ENCODE peak calls at places on chromosomes 1 and 21, in nine cellular contexts. B is stomach, E is heart left ventricle, U is upper lobe of left lung, L is esophagus squamous epithelium, K is uterus, F is ovary, H is adrenal gland, T is K562. N is an unnamed sample.

GRCh38 chr21:44737706-44738354 is 26.5 kb upstream of the TSPEAR start:
- DNase-seq in T (no peak), B (no peak), K (no peak), U (no peak), F (no peak), L (no peak), E (no peak), H (no peak), N (no peak)

GRCh38 chr1:198290089-198290683 is 133.4 kb downstream of the NEK7 start:
- DNase-seq in F (no peak), H (no peak), L (no peak), U (no peak), E (no peak), K (no peak), B (no peak), T (no peak), N (no peak)

GRCh38 chr1:54413295-54413694 is 7.1 kb upstream of the SSBP3 start:
- DNase-seq in T (no peak), K (peak), B (peak), U (no peak), E (peak), H (peak), F (peak), L (no peak), N (no peak)

GRCh38 chr1:197268012-197268411 is at the start of gene CRB1:
- DNase-seq in H (no peak), T (no peak), L (no peak), E (no peak), F (no peak), K (no peak), U (no peak), B (no peak), N (no peak)

GRCh38 chr1:51512611-51513010 is 6.5 kb downstream of the EPS15 start:
- DNase-seq in E (no peak), H (no peak), T (no peak), K (no peak), U (no peak), F (no peak), B (no peak), L (no peak), N (no peak)

GRCh38 chr1:53046930-53047329 is 15.1 kb upstream of the PODN start:
- DNase-seq in U (no peak), H (peak), E (no peak), T (peak), K (no peak), F (peak), L (no peak), B (no peak), N (no peak)

GRCh38 chr1:202252271-202252670 is 58.7 kb downstream of the LGR6 start:
- DNase-seq in L (no peak), E (no peak), H (no peak), U (no peak), K (no peak), F (no peak), T (no peak), B (no peak), N (peak)

GRCh38 chr1:213793482-213794067 is 194.2 kb upstream of the PROX1 start:
- DNase-seq in T (no peak), E (no peak), B (no peak), U (no peak), H (no peak), K (no peak), L (no peak), F (no peak), N (no peak)

GRCh38 chr1:224779491-224780020 is 149.9 kb upstream of the DNAH14 start:
- DNase-seq in E (no peak), F (no peak), B (no peak), L (no peak), T (no peak), K (no peak), H (no peak), U (no peak), N (no peak)

GRCh38 chr21:45469273-45470086 is 64.5 kb downstream of the COL18A1 start:
- DNase-seq in L (no peak), T (no peak), K (no peak), F (no peak), B (no peak), U (peak), E (no peak), H (no peak), N (peak)

GRCh38 chr1:165844114-165844798 is 16.8 kb downstream of the UCK2 start:
- DNase-seq in U (no peak), E (no peak), F (no peak), K (no peak), L (no peak), H (no peak), T (no peak), B (no peak), N (no peak)

GRCh38 chr1:48676376-48676775 is 100.3 kb downstream of the BEND5 start:
- DNase-seq in U (no peak), L (no peak), F (no peak), E (no peak), K (no peak), H (no peak), T (no peak), B (no peak), N (no peak)

GRCh38 chr1:177786346-177786745 is 183.5 kb downstream of the SEC16B start:
- DNase-seq in H (no peak), T (no peak), U (no peak), E (no peak), L (no peak), B (no peak), K (no peak), F (no peak), N (no peak)

GRCh38 chr1:231934797-231935196 is 308.2 kb downstream of the DISC1 start:
- DNase-seq in F (no peak), U (no peak), B (no peak), T (peak), K (no peak), H (no peak), E (no peak), L (no peak), N (no peak)

GRCh38 chr1:63662846-63663245 is 69.6 kb downstream of the PGM1 start:
- DNase-seq in L (no peak), B (no peak), H (no peak), U (peak), K (no peak), E (no peak), F (no peak), T (no peak), N (no peak)

GRCh38 chr1:205661429-205662134 is 18.7 kb downstream of the SLC45A3 start:
- DNase-seq in B (no peak), U (peak), K (no peak), T (no peak), E (no peak), F (no peak), L (no peak), H (no peak), N (no peak)

GRCh38 chr1:36796101-36796590 is 238.2 kb downstream of the GRIK3 start:
- DNase-seq in F (no peak), U (no peak), T (no peak), B (no peak), L (no peak), E (no peak), H (no peak), K (no peak), N (peak)

GRCh38 chr1:52127181-52128175 is 14.4 kb upstream of the ZFYVE9 start:
- DNase-seq in L (no peak), B (no peak), F (peak), H (peak), T (peak), E (peak), K (peak), U (no peak), N (no peak)

GRCh38 chr1:244163861-244164562 is 112.9 kb downstream of the ZBTB18 start:
- DNase-seq in E (peak), U (no peak), L (no peak), H (peak), B (no peak), F (no peak), K (peak), T (no peak), N (no peak)

GRCh38 chr1:221294244-221294643 is 415.0 kb downstream of the HLX start:
- DNase-seq in B (no peak), U (no peak), T (no peak), E (no peak), H (no peak), K (no peak), F (no peak), L (no peak), N (no peak)

GRCh38 chr1:244409648-244410164 is 42.0 kb downstream of the ADSS2 start:
- DNase-seq in B (no peak), T (no peak), U (no peak), L (no peak), H (no peak), E (no peak), K (no peak), F (no peak), N (no peak)

DNA sequence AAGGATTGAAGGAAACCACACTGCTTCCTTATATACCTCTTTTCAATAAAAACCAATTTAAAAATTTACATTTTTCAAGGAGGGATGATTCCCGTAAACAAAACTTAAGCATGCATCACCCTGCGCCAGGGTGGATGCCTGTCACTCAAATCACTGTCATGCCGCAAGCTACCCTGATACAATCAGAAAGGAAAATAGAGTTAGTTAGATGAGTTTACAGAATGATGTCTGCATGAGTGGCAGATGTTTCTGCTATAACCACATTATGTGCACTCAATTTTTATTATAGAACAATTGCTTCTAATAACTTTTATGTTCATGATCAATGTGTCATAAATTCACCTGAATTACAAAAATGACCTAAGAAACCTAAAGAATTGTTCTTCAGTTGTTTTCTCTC is 123.4 kb upstream of the ADGRL4 start:
- DNase-seq in H (no peak), L (no peak), B (no peak), T (no peak), K (no peak), F (no peak), E (no peak), U (no peak), N (no peak)
- H3K27ac ChIP-seq in H (no peak), L (no peak), B (no peak), T (no peak), K (no peak), F (no peak), E (no peak), U (no peak), N (no peak)

GRCh38 chr21:34615487-34615814 is 538 bp upstream of the RCAN1 start:
- DNase-seq in H (no peak), T (no peak), K (no peak), E (no peak), U (no peak), F (no peak), B (no peak), L (no peak), N (no peak)
- TF ChIP-seq POLR2A in H (no peak), T (no peak), K (no peak), E (no peak), U (no peak), F (no peak), B (no peak), L (no peak), N (no peak)

DNA sequence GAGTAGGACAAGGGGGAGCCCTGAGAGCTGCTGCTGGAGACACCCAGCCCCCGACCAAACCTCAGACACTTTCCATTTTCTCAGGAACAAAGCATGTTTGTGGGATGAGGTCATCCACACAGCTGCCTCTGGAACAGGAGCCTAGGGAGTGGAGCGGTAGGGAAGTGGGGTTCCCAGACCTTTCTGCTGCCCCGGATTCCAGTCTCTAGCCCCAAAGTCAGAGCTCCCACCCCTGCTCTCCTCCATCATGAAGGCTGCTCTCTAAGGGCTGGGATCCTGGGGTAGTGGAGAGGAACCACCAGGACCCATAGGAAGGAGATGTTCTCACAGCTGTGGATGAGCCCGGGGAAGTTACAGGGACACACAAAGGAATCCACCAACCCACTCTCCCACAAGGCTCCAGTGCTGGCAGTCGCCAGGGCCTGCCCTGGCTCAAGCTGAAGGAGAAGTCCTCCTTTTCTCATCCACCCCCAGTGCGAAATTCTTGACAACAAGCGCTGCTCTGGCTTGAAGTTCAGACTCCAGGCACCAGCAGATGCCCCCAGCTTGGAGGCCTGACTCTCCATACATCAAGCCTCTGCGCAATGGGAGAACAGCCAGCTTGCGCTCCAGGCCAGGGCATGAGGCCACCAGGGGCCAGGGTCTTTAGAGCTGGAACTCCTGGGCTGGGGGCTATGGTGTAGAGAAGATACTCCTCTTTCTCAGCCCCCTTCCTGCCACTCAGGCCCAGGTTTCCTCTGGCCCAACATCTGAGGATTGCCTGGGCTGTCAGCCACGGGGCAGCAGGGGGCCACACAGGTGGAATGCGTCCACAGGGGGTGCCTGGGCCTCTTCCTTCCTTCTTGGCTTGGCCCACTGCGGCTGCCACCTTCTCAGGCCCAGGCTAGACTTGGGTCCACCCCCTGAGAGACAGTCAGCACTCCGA is 4.5 kb downstream of the FHL3 start:
- DNase-seq in K (peak), H (peak), B (no peak), F (peak), E (peak), L (no peak), T (peak), U (no peak), N (no peak)
- H3K4me3 ChIP-seq in K (peak), H (peak), B (no peak), F (no peak), E (peak), L (peak), T (peak), U (no peak), N (no peak)

DNA sequence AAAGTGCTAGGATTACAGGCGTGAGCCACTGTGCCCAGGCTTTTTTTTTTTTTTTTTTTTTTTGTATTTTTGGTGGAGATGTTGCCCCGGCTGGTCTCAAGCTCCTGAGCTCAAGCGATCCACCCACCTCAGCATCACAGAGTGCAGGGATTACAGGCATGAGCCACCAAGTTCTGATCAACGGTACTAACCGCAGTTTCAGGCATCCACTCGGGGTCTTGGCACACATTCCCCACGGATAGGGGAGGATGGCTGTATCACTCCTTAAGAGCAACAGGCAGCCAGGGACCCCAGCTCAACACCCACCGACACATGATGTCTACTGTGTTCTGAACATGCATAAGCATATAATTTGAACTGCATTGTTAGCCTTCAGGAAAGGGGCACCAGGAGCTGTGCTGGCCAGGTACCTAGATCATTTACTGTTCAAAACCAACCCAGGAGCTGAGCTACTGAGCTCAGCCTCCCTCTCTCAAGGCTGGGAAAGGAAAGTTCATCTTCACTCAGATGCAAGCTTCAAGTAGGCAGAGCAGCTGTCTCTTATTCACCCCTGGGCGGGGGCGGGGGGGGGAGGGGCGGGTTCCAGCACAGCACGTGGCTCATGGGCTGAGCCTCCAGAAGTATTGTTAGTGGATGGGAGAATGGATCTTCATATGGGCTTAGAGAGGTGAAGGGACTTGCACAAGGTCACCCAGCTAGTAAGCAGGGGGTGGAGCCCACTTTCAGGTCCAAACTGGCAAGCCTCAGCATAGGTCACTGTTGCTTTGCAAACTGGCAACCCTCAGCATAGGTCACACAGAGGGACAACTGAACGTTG is 24.6 kb downstream of the CAPZB start:
- DNase-seq in F (no peak), E (no peak), K (no peak), T (no peak), U (no peak), L (no peak), H (peak), B (no peak), N (no peak)
- H3K27ac ChIP-seq in F (no peak), E (no peak), K (no peak), T (no peak), U (no peak), L (peak), H (no peak), B (peak), N (no peak)

DNA sequence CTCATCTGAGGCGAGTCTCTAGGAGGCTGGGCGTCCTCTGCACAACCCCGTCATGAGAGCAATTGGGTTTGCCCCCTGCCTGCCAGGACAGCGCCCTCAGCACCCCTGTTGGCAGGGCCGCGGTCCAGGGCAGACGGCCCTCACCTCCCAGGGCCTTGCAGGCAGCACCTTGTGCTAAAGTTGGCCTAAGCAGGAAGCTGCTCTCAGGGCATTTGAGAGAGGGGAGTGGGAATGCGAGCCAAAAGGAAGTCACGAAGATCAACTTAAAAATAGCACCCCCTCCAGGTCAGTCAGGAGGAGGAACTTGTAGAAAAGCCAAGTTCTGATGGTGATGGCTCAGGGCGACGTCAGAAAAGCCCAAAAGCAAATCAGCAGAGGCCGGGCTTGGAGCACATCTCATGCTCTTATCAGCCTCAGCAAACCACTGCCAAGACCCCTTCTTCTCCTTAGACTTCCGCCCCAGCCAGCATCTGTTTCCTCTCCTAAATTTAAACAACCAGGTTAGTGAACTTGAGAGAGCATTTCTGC is 12.6 kb upstream of the ADORA3 start:
- DNase-seq in E (peak), H (peak), T (peak), L (no peak), F (peak), B (peak), U (peak), K (peak), N (peak)
- TF ChIP-seq POLR2A in E (no peak), H (no peak), T (no peak), L (no peak), F (no peak), B (no peak), U (peak), K (no peak), N (no peak)

DNA sequence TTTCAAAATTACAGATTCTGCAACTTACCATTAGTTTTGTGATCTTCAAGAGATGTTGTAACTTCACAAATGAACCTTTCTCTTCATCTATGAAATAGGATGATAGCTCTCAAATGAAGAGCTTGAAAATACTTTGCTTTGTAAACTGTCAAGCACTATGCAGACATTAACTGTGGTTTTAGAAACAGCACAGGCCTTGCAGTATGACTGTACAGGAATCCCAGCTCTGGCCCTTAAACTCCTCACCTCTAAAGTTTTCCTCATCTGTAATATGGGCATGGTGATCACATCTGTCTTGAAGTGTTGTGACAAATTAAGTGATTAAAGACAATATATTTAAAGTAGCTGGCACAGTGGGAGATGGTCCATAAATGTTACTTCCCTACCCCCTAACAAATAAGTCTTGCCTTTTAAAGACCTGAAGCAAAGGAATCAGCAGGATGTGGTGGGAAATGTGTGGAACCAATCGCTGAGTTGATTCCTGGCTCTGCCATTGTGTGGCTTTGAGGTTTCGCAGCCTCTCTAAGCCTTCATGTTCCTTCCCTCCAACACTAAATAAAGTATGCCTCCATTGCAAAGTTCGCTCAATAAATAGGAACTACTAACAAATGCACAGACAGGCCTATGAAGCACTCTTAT is 5.5 kb upstream of the PTP4A2 start:
- DNase-seq in F (peak), L (no peak), K (no peak), B (no peak), H (no peak), E (no peak), T (peak), U (no peak), N (no peak)
- H3K4me3 ChIP-seq in F (peak), L (peak), K (no peak), B (peak), H (peak), E (peak), T (peak), U (peak), N (no peak)

DNA sequence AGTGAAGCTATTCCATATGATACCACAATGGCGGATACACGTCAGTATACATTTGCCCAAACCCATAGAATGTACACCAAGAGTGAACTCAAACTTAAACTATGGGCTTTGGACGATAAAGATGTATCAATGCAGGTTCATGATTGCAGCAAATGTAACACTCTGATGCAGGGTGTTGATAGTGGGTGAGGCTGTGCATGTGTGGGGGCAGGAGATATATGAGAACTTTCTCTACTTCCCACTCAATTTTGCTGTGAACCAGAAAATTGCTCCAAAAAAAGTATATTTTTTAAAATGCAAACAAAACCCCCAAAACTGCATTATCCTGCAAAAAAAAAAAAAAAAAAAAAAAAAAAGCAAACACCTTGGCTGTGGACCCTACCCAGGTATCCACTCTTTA is 3.4 kb downstream of the ATP1A2 start:
- DNase-seq in B (no peak), K (no peak), E (no peak), T (no peak), L (no peak), H (no peak), U (no peak), F (no peak), N (no peak)
- H3K27ac ChIP-seq in B (no peak), K (no peak), E (no peak), T (no peak), L (no peak), H (no peak), U (no peak), F (no peak), N (no peak)

N was measured in right lobe of liver.